ENCODE peak calls at places on chromosomes 1 and 21, in seven cellular contexts. C is CD4-positive, alpha-beta T cell; R is ascending aorta; X is psoas muscle; F is left ventricle myocardium inferior; T is A549; J is tibial artery. U is an unnamed sample.

GRCh38 chr1:204116539-204116938 is 35.3 kb downstream of the ETNK2 start:
- DNase-seq in C (no peak), R (no peak), X (no peak), F (no peak), T (no peak), J (no peak), U (no peak)

GRCh38 chr1:243230914-243231313 is 24.2 kb downstream of the CEP170 start:
- DNase-seq in C (no peak), R (no peak), X (no peak), F (no peak), T (peak; percentile 51), J (no peak), U (no peak)

GRCh38 chr1:57208903-57209302 is 215.0 kb downstream of the DAB1 start:
- DNase-seq in C (no peak), R (no peak), X (no peak), F (no peak), T (no peak), J (no peak), U (no peak)

GRCh38 chr1:31881698-31882000 is 56.5 kb downstream of the PTP4A2 start:
- DNase-seq in C (no peak), R (no peak), X (no peak), F (no peak), T (peak; percentile 20), J (no peak), U (no peak)

GRCh38 chr1:99207216-99207615 is 57.1 kb upstream of the PLPPR4 start:
- DNase-seq in C (no peak), R (no peak), X (no peak), F (no peak), T (no peak), J (no peak), U (no peak)

GRCh38 chr1:179021873-179022272 is 3.8 kb upstream of the FAM20B start:
- DNase-seq in C (no peak), R (no peak), X (no peak), F (no peak), T (peak; percentile 56), J (peak; percentile 36), U (peak; percentile 37)

GRCh38 chr1:50425376-50426107 is 2.3 kb upstream of the DMRTA2 start:
- DNase-seq in C (no peak), R (no peak), X (no peak), F (no peak), T (peak; percentile 35), J (no peak), U (no peak)

GRCh38 chr1:33152685-33153432 is 29.0 kb downstream of the TRIM62 start:
- DNase-seq in C (no peak), R (peak; percentile 53), X (peak; percentile 76), F (peak; percentile 91), T (no peak), J (peak; percentile 85), U (no peak)

GRCh38 chr1:62391369-62391971 is 45.4 kb upstream of the USP1 start:
- DNase-seq in C (no peak), R (no peak), X (no peak), F (no peak), T (no peak), J (no peak), U (no peak)

GRCh38 chr21:44994581-44995171 is 54.8 kb downstream of the SLX9 start:
- DNase-seq in C (no peak), R (no peak), X (peak; percentile 73), F (no peak), T (no peak), J (peak; percentile 54), U (peak; percentile 69)

GRCh38 chr1:214332950-214333798 is 52.2 kb downstream of the SMYD2 start:
- DNase-seq in C (peak; percentile 14), R (no peak), X (peak; percentile 60), F (no peak), T (peak; percentile 39), J (peak; percentile 61), U (no peak)

GRCh38 chr1:42334240-42335049 is 590 bp downstream of the FOXJ3 start:
- DNase-seq in C (no peak), R (no peak), X (peak; percentile 55), F (peak; percentile 53), T (peak; percentile 69), J (peak; percentile 34), U (peak; percentile 56)

GRCh38 chr1:235617808-235618207 is 31.8 kb downstream of the GNG4 start:
- DNase-seq in C (no peak), R (no peak), X (no peak), F (no peak), T (no peak), J (no peak), U (no peak)

GRCh38 chr21:38326429-38326828 is 69.6 kb downstream of the KCNJ15 start:
- DNase-seq in C (no peak), R (no peak), X (no peak), F (no peak), T (no peak), J (no peak), U (no peak)

GRCh38 chr1:244349103-244349531 is 102.6 kb downstream of the ADSS2 start:
- DNase-seq in C (no peak), R (no peak), X (peak; percentile 19), F (no peak), T (peak; percentile 52), J (peak; percentile 47), U (no peak)

GRCh38 chr1:91851130-91852010 is 34.6 kb downstream of the TGFBR3 start:
- DNase-seq in C (no peak), R (peak; percentile 28), X (peak; percentile 85), F (peak; percentile 95), T (peak; percentile 80), J (peak; percentile 89), U (peak; percentile 54)

GRCh38 chr1:204507317-204508105 is 8.7 kb upstream of the MDM4 start:
- DNase-seq in C (no peak), R (no peak), X (no peak), F (no peak), T (peak; percentile 89), J (no peak), U (no peak)

GRCh38 chr1:183675381-183675780 is 22.3 kb upstream of the APOBEC4 start:
- DNase-seq in C (no peak), R (no peak), X (no peak), F (no peak), T (no peak), J (no peak), U (no peak)

GRCh38 chr1:167880570-167880969 is 33.4 kb downstream of the ADCY10 start:
- DNase-seq in C (no peak), R (no peak), X (no peak), F (no peak), T (no peak), J (no peak), U (no peak)

GRCh38 chr1:178109348-178110143 is 15.6 kb downstream of the RASAL2 start:
- DNase-seq in C (no peak), R (no peak), X (no peak), F (no peak), T (no peak), J (no peak), U (no peak)

GRCh38 chr1:86504130-86504479 is 35.4 kb downstream of the CLCA1 start:
- DNase-seq in C (no peak), R (no peak), X (no peak), F (no peak), T (no peak), J (no peak), U (no peak)

GRCh38 chr1:21541835-21542234 is 32.6 kb downstream of the ALPL start:
- DNase-seq in C (no peak), R (no peak), X (peak; percentile 50), F (peak; percentile 64), T (no peak), J (peak; percentile 37), U (no peak)

GRCh38 chr1:172343246-172344099 is 77.0 kb upstream of the C1orf105 start:
- DNase-seq in C (no peak), R (no peak), X (no peak), F (no peak), T (no peak), J (no peak), U (no peak)

DNA sequence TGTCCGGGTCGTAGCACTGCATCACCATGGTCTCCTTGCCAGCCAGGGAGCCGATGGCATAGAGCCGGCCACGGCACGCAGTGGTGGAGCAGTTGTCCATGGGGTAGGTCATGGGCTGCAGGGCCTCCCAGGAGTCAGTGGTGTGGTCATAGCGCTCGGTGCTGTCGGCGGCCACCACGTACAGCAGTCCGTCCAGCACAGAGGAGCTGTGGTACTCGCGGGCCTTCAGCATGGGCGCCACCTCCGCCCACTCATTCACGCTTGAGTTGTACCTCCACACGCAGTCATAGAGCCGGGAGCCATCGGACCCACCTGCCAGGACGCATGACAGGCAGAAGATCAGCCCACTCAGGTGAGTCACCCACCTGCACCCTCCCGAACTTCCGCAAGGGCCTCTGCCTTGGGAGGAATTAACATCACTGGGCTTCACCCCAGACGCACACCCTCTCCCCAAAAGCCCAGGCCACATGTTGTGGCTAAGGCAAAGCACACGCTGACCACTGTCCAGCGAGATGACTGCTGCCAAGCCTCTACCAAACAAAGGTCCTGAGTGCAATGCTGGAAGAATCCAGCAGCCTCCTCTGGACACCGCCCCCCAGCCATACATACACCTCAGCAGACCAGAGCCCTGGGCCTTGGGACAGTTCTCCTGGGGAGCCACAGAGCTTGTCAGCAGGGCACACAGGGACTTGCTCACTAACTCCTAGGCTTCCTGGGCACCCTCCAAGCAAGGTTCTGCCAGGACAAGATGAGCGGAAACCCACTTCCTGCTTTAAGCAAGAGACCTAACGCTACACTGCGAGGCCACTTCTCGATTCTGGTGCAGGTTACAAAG is 3.3 kb downstream of the KLHL21 start:
- DNase-seq in C (peak; percentile 38), R (no peak), X (peak; percentile 43), F (no peak), T (no peak), J (no peak), U (no peak)
- H3K27ac ChIP-seq in C (no peak overlapping the region), R (peak overlapping the region; percentile 99), X (peak overlapping the region; percentile 98), F (peak overlapping the region; percentile 100), T (no peak overlapping the region), J (peak overlapping the region; percentile 99), U (peak overlapping the region; percentile 98)

DNA sequence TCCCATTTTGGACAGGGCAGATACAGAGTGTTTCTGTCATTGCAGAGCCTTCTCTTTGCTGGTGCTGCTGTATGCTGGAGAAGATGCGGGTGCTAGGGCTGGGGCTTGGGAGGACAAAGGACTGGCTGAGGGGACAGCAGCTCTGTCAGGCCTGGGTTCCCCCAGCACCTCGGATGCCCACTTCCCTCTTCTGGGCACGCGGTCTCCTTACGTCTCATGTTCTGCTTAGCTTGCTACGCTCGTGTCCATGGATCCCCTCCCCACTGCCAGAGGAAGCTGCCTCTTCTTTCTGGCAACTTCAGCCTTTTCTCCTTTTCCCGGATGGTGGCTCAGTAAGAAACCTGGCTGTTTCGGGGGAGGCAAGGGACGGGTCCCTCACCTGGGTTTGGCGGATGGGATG is 75.7 kb downstream of the ARHGEF10L start:
- DNase-seq in C (no peak), R (no peak), X (no peak), F (no peak), T (no peak), J (no peak), U (no peak)
- H3K27ac ChIP-seq in C (no peak overlapping the region), R (peak overlapping the region; percentile 97), X (no peak overlapping the region), F (no peak overlapping the region), T (no peak overlapping the region), J (peak overlapping the region; percentile 100), U (no peak overlapping the region)

DNA sequence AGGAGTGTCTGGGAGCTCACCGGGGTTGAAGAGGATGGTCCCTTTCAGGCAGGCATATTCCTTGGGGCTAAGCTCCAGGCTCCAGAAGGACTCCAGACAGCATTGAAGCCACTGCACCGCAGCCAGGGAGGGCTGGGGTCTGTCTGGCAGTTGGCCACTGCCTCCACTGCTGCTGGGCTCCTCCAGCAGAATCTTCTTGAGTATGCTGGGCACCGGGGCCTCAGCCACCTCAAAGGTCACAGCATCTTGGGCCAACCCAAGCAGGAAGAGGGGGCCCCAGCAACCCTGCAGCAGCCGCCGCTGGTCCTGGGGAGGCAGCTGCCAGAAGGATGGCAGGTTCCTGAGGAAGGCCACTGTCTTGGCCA is 404 bp downstream of the NR0B2 start:
- DNase-seq in C (no peak), R (no peak), X (no peak), F (no peak), T (no peak), J (no peak), U (no peak)
- H3K27ac ChIP-seq in C (no peak overlapping the region), R (no peak overlapping the region), X (peak overlapping the region; percentile 70), F (peak overlapping the region; percentile 94), T (no peak overlapping the region), J (no peak overlapping the region), U (no peak overlapping the region)

GRCh38 chr1:54378884-54379445 is 27.2 kb downstream of the SSBP3 start:
- DNase-seq in C (no peak), R (no peak), X (no peak), F (no peak), T (no peak), J (no peak), U (no peak)
- H3K27ac ChIP-seq in C (no peak overlapping the region), R (no peak overlapping the region), X (no peak overlapping the region), F (peak overlapping the region; percentile 76), T (no peak overlapping the region), J (peak overlapping the region; percentile 54), U (no peak overlapping the region)